ENCODE peak calls at places on chromosome 4, in four cellular contexts. W is HepG2, T is K562, J is GM12878. Y is an unnamed sample.

GRCh38 chr4:186203391-186203802 is 12.0 kb downstream of the CYP4V2 start:
- DNase-seq in J (no peak), T (peak; percentile 46), W (no peak), Y (no peak)

GRCh38 chr4:15231265-15232091 is 196.4 kb upstream of the C1QTNF7 start:
- DNase-seq in J (peak; percentile 16), T (peak; percentile 58), W (peak; percentile 68), Y (no peak)

GRCh38 chr4:46931981-46932380 is 22.9 kb upstream of the COX7B2 start:
- DNase-seq in J (peak; percentile 2), W (peak; percentile 3), T (no peak), Y (no peak)

GRCh38 chr4:140802591-140802990 is 46.4 kb upstream of the TBC1D9 start:
- DNase-seq in T (no peak), W (no peak), J (no peak), Y (no peak)

GRCh38 chr4:3376266-3376665 is 65.5 kb upstream of the HGFAC start:
- DNase-seq in J (no peak), W (no peak), T (no peak), Y (no peak)

GRCh38 chr4:174757736-174758135 is 71.3 kb downstream of the GLRA3 start:
- DNase-seq in W (no peak), T (no peak), J (no peak), Y (no peak)

GRCh38 chr4:182449186-182449880 is 206.1 kb downstream of the TENM3 start:
- DNase-seq in J (no peak), W (no peak), T (no peak), Y (peak; percentile 67)

GRCh38 chr4:145804134-145804533 is 124.2 kb downstream of the C4orf51 start:
- DNase-seq in T (no peak), J (no peak), W (peak; percentile 54), Y (no peak)

GRCh38 chr4:53616219-53616618 is 24.9 kb upstream of the LNX1 start:
- DNase-seq in W (no peak), J (no peak), T (no peak), Y (no peak)

GRCh38 chr4:169268951-169269781 is 1.6 kb downstream of the SH3RF1 start:
- DNase-seq in J (no peak), T (no peak), W (peak; percentile 75), Y (peak; percentile 42)

GRCh38 chr4:56132835-56133234 is 184.1 kb downstream of the CEP135 start:
- DNase-seq in J (no peak), T (no peak), W (no peak), Y (no peak)

GRCh38 chr4:101414496-101414895 is 67.2 kb upstream of the PPP3CA start:
- DNase-seq in J (no peak), T (no peak), W (no peak), Y (no peak)

DNA sequence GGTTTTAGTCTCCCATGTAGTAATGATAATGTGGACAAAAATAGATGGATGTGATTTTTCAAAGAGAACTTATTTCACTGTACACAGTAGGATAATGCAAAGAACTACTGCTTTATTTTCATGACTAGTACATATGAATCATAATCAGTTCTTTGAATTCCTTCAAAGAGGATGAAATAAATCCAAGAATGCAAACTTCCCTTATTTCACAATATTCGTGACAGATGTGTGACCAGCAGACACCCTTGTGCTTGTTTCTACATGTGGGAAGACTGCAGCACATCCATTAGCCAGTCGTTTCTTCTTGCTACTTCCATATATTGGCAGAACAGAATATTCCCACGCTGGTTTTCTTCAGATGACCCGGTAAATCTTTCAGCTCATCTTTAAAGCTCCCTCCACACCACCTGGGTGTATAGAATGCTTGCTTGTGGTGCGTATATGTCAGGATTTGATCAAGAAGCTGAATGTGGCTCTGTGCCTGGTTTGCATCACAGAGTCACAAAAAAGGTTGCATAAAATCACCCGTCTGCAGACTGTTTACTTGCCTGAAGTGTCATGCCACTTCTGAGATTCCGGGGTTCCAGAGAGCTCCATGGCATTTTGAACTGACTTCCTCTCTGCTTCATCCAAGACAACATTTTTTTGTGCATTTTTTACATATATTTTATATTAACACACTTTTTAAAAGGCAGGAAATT is 47.7 kb upstream of the FAT4 start:
- DNase-seq in W (no peak), J (no peak), T (no peak), Y (no peak)
- TF ChIP-seq YY1 in W (no peak), J (no peak), T (no peak), Y (no peak)

GRCh38 chr4:83486457-83487129 is 1.7 kb upstream of the ABRAXAS1 start:
- DNase-seq in J (no peak), T (no peak), W (peak; percentile 81), Y (no peak)
- TF ChIP-seq BRCA1 in J (no peak), T (no peak), W (no peak), Y (no peak)

GRCh38 chr4:121129606-121130346 is 34.3 kb downstream of the TNIP3 start:
- DNase-seq in J (no peak), W (no peak), T (no peak), Y (no peak)
- H3K4me1 ChIP-seq in J (no peaks in the 10 kb centered on the region), W (peaks cover 13% of the 10 kb centered on the region), T (no peaks in the 10 kb centered on the region), Y (no peaks in the 10 kb centered on the region)

GRCh38 chr4:74671074-74671698 is 123.1 kb downstream of the BTC start:
- DNase-seq in W (peak; percentile 69), T (peak; percentile 13), J (no peak), Y (peak; percentile 31)
- TF ChIP-seq YY1 in W (peak; percentile 56), T (peak; percentile 47), J (peak; percentile 17), Y (peak; percentile 55)

GRCh38 chr4:66575024-66575696 is 904.9 kb upstream of the EPHA5 start:
- DNase-seq in J (no peak), W (peak; percentile 59), T (no peak), Y (no peak)
- TF ChIP-seq BRCA1 in J (no peak), W (no peak), T (no peak), Y (no peak)

GRCh38 chr4:113614414-113614813 is 147.1 kb downstream of the CAMK2D start:
- DNase-seq in J (no peak), W (no peak), T (no peak), Y (no peak)
- H3K4me1 ChIP-seq in J (peaks cover 4% of the 10 kb centered on the region), W (no peaks in the 10 kb centered on the region), T (no peaks in the 10 kb centered on the region), Y (no peaks in the 10 kb centered on the region)

DNA sequence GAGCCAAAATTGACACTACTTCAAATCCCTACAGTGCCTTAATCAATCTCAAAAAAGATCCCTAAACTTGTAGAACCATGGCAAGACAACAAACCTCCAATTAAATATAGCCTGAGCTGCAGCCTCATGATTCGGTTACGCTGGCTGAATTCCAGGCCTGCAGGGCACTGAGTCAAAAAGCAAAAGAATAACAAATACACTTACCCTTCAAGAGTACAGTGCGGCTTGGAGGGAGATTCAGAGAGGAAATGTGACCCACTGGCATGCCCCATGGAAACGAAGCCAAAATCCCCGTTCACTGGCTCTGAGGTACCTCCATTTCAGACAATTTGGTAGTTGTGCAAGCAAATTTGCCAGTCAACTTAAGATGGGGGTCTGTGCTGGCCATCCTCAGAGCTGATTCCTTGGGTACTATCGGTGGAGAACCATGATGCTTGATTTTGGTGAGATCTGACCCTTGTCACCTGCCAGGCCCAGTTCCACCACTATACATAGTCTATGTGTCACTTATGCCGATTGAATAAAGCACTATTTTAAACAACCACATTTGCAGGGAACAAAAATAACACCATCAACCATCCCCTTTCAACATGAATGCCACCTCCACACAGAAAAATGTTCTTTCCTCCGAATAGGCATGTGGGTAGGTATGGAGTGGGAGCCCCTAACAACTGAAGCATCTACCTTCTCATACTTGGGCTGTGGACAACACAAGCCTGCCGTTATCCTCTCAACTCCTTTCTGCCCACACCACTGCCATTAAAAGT is 2.1 kb downstream of the C4orf54 start:
- DNase-seq in W (no peak), J (no peak), T (no peak), Y (no peak)
- TF ChIP-seq YY1 in W (no peak), J (no peak), T (no peak), Y (no peak)

DNA sequence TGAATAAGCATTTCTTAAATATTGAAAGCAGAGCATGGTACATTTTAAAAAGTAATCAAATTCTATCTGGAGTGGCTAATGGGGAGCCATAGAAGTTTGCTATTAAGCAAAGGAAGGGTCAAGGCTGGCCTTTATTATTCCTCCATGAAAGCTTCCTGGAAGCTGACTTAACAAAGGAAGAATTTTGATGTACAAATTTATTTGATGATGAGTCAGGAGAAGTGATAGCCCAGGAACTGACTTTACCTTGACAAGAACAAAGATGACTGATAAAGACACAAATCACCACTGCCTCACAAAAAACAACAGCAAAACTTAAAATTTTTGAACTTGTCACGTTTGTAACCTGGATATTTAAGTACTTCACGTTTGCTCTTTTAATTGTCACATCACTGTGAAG is 872.1 kb downstream of the PCDH7 start:
- DNase-seq in T (no peak), J (no peak), W (no peak), Y (no peak)
- TF ChIP-seq BRCA1 in T (no peak), J (no peak), W (no peak), Y (no peak)

GRCh38 chr4:80560337-80560736 is 224.8 kb downstream of the CFAP299 start:
- DNase-seq in T (no peak), J (no peak), W (no peak), Y (no peak)
- H3K4me1 ChIP-seq in T (no peaks in the 10 kb centered on the region), J (no peaks in the 10 kb centered on the region), W (no peaks in the 10 kb centered on the region), Y (no peaks in the 10 kb centered on the region)

DNA sequence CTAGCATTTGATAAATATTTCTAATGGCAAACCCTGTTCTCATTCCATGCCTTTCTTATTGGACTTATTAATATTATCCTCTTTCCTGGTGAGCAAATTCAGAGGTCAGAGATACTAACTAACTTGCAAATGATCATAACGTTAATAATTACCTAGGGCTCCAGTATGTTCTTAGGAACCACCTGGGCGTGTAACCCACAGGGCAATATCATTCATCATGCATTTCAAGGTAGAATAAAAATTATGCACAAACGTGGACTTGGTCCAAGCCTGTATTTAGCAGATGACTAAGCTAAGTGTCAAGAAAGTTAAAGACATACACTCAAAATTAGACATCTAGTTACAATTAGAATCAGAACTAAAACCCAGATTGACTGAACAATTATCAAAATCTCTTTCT is 850.1 kb downstream of the TRIML1 start:
- DNase-seq in J (no peak), W (no peak), T (no peak), Y (no peak)
- TF ChIP-seq YY1 in J (no peak), W (no peak), T (no peak), Y (no peak)